ENCODE peak calls at places on chromosomes 12 and 14, in six cellular contexts. K is colonic mucosa, O is psoas muscle, W is breast epithelium, J is right atrium auricular region, E is brain microvascular endothelial cell. S is an unnamed sample.
A peak's percentile ranks its signal among the peaks of the same experiment; 100 is the strongest.

GRCh38 chr12:34354239-34355200 is 332.2 kb downstream of the ALG10 start:
- DNase-seq in K (no peak), O (no peak), W (no peak), J (no peak), E (no peak), S (no peak)

GRCh38 chr12:54306925-54307731 is 6.3 kb upstream of the NFE2 start:
- DNase-seq in K (peak; percentile 98), O (peak; percentile 80), W (peak; percentile 65), J (peak; percentile 79), E (no peak), S (peak; percentile 44)

GRCh38 chr14:100375273-100375962 is 52.3 kb downstream of the SLC25A47 start:
- DNase-seq in K (peak; percentile 74), O (peak; percentile 83), W (no peak), J (peak; percentile 94), E (peak; percentile 96), S (peak; percentile 99)

GRCh38 chr12:27185234-27186045 is 58.6 kb upstream of the STK38L start:
- DNase-seq in K (no peak), O (no peak), W (no peak), J (no peak), E (peak; percentile 97), S (peak; percentile 78)

GRCh38 chr12:27975222-27976136 is 2.9 kb upstream of the PTHLH start:
- DNase-seq in K (no peak), O (no peak), W (no peak), J (no peak), E (peak; percentile 72), S (peak; percentile 24)

GRCh38 chr14:21668377-21668776 is 5.2 kb downstream of the OR4E1 start:
- DNase-seq in K (no peak), O (no peak), W (no peak), J (no peak), E (peak; percentile 76), S (no peak)

GRCh38 chr12:886206-886605 is 63.3 kb downstream of the RAD52 start:
- DNase-seq in K (no peak), O (no peak), W (no peak), J (no peak), E (no peak), S (no peak)

GRCh38 chr12:130504110-130504835 is 166.6 kb downstream of the PIWIL1 start:
- DNase-seq in K (no peak), O (no peak), W (no peak), J (no peak), E (no peak), S (no peak)

GRCh38 chr12:47962198-47962597 is 1.2 kb upstream of the TMEM106C start:
- DNase-seq in K (no peak), O (no peak), W (no peak), J (no peak), E (no peak), S (no peak)

GRCh38 chr12:127270193-127270592 is 996.8 kb upstream of the TMEM132C start:
- DNase-seq in K (no peak), O (no peak), W (no peak), J (no peak), E (peak; percentile 65), S (no peak)

GRCh38 chr12:93167841-93168492 is 209.8 kb upstream of the NUDT4 start:
- DNase-seq in K (peak; percentile 54), O (no peak), W (no peak), J (no peak), E (no peak), S (peak; percentile 75)

GRCh38 chr12:46342562-46343033 is 30.0 kb downstream of the SLC38A2 start:
- DNase-seq in K (peak; percentile 29), O (no peak), W (no peak), J (no peak), E (peak; percentile 36), S (peak; percentile 41)

GRCh38 chr14:93133476-93133875 is 17.8 kb upstream of the ITPK1 start:
- DNase-seq in K (peak; percentile 32), O (no peak), W (no peak), J (no peak), E (no peak), S (no peak)

GRCh38 chr14:55274760-55275159 is 3.5 kb downstream of the FBXO34 start:
- DNase-seq in K (no peak), O (no peak), W (no peak), J (no peak), E (peak; percentile 53), S (no peak)

GRCh38 chr12:1929985-1930815 is 11.7 kb upstream of the CACNA2D4 start:
- DNase-seq in K (no peak), O (no peak), W (no peak), J (peak; percentile 42), E (no peak), S (no peak)

GRCh38 chr12:54287316-54288157 is 7.0 kb downstream of the HNRNPA1 start:
- DNase-seq in K (no peak), O (no peak), W (no peak), J (no peak), E (no peak), S (no peak)

GRCh38 chr14:74531467-74531866 is 37.9 kb downstream of the ISCA2 start:
- DNase-seq in K (peak; percentile 45), O (no peak), W (no peak), J (no peak), E (peak; percentile 15), S (peak; percentile 13)

GRCh38 chr14:92341791-92342190 is 18.8 kb downstream of the SLC24A4 start:
- DNase-seq in K (no peak), O (no peak), W (no peak), J (no peak), E (no peak), S (peak; percentile 76)

GRCh38 chr12:68899251-68899771 is 33.7 kb downstream of the CPM start:
- DNase-seq in K (peak; percentile 74), O (no peak), W (no peak), J (no peak), E (peak; percentile 72), S (no peak)

GRCh38 chr12:129185855-129186254 is 332.6 kb downstream of the GLT1D1 start:
- DNase-seq in K (no peak), O (no peak), W (no peak), J (no peak), E (peak; percentile 76), S (no peak)

GRCh38 chr12:47698055-47698454 is 7.8 kb downstream of the RPAP3 start:
- DNase-seq in K (no peak), O (no peak), W (no peak), J (no peak), E (no peak), S (no peak)

GRCh38 chr12:123059501-123059900 is 79.0 kb downstream of the ARL6IP4 start:
- DNase-seq in K (no peak), O (no peak), W (no peak), J (no peak), E (no peak), S (no peak)

GRCh38 chr12:65327207-65328076 is 49.0 kb downstream of the MSRB3 start:
- DNase-seq in K (no peak), O (no peak), W (peak; percentile 56), J (no peak), E (no peak), S (no peak)

GRCh38 chr14:59358105-59358504 is 107.1 kb downstream of the GPR135 start:
- DNase-seq in K (no peak), O (peak; percentile 63), W (no peak), J (peak; percentile 85), E (no peak), S (no peak)

GRCh38 chr14:69263364-69263763 is 3.4 kb downstream of the GALNT16 start:
- DNase-seq in K (no peak), O (peak; percentile 87), W (peak; percentile 27), J (peak; percentile 92), E (peak; percentile 97), S (no peak)

GRCh38 chr12:81797100-81797499 is 38.0 kb upstream of the PPFIA2 start:
- DNase-seq in K (no peak), O (no peak), W (no peak), J (no peak), E (no peak), S (no peak)

GRCh38 chr12:5581616-5582367 is 149.9 kb downstream of the NTF3 start:
- DNase-seq in K (no peak), O (no peak), W (no peak), J (peak; percentile 73), E (no peak), S (no peak)

GRCh38 chr14:74611672-74612345 is at the start of gene LTBP2:
- DNase-seq in K (no peak), O (no peak), W (no peak), J (no peak), E (no peak), S (no peak)

DNA sequence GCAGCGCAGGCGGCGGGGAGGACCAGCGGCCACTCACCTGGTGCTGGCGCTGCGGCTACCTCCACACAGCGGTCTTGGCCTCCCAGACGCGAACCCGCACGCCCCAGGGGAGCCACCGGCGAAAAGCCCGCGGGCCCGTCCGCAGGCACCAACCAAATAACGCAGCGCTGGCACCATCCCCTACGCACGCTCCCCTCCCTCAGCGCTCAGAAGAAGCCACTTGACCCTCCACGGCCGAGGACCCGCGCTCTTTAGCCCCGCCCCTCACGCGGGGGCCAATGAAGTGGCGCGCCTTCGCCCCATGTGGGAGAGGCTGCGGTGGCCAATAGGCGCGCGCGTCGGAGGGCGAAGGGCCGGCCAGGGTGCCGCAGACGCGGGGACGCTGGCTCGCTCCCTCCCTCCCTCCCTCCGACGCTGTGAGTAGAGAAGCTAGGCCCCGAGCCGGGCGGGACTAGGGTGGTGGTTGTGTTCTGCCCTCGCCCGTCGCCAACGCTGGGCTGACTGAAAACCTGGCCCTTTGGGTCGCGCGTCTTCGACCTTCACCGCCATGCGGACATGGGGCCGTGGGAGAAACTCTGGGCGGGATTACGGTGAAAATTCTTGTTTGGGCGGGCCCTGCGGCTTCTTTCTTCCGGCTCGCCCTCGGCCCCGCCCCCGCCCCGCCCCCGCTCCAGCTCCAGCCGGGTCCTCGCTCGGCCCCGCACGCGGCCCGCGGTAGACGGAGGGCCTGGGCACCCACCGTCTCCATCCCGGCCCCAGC is at the start of the genes DMAC2L and L2HGDH:
- DNase-seq in K (peak; percentile 97), O (peak; percentile 96), W (peak; percentile 86), J (peak; percentile 92), E (peak; percentile 83), S (peak; percentile 91)
- TF ChIP-seq CTCF in K (no peak), O (peak; percentile 54), W (no peak), J (no peak), E (no peak), S (peak; percentile 11)

GRCh38 chr12:117825827-117826226 is 143.0 kb downstream of the KSR2 start:
- DNase-seq in K (no peak), O (no peak), W (no peak), J (no peak), E (no peak), S (no peak)
- TF ChIP-seq CTCF in K (no peak), O (no peak), W (no peak), J (no peak), E (no peak), S (no peak)

GRCh38 chr12:109385339-109386078 is 37.8 kb downstream of the MYO1H start:
- DNase-seq in K (no peak), O (peak; percentile 61), W (no peak), J (no peak), E (peak; percentile 11), S (no peak)
- TF ChIP-seq CTCF in K (peak; percentile 37), O (peak; percentile 53), W (no peak), J (peak; percentile 68), E (peak; percentile 47), S (peak; percentile 51)

DNA sequence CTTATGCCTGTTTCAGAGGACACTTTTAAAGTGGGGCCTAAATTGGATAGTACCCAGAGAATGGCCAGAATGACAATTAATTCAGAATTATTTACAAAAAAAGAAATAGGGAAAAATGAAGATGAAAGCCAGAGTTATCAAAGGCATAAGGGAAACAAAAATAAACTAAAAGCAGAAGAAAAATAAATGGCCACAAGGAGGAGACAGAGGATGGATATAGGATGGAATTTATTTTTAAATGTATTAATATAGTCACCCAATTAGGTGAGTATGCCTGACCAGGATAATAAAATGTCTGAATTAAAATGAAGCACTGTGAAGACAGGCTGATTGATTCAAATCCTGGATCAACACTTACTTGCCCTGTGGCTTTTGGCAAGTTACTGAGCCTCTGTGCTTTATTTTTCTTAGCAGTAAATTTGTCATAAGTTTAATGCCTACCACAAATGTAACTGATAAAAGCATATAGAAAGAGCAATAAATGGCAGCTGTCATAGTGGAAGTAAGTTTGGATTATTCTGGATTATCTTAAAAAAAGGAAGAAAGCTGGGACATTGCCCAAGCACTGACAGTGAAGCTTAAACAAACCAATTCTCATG is 3.4 kb downstream of the CLEC9A start:
- DNase-seq in K (no peak), O (no peak), W (no peak), J (no peak), E (no peak), S (no peak)
- TF ChIP-seq CTCF in K (peak; percentile 25), O (peak; percentile 49), W (no peak), J (peak; percentile 71), E (peak; percentile 37), S (peak; percentile 70)